ENCODE peak calls at places on chromosomes 5 and 9, in eight cellular contexts. A, E, K, S, M, C, F and I are unnamed samples.

GRCh38 chr5:37133939-37134338 is 115.2 kb downstream of the CPLANE1 start:
- DNase-seq in A (no peak), E (no peak), K (no peak), S (no peak), M (no peak), C (no peak), F (peak), I (no peak)

GRCh38 chr5:118548761-118549160 is 439.6 kb downstream of the DTWD2 start:
- DNase-seq in A (no peak), E (no peak), K (no peak), S (no peak), M (no peak), C (no peak), F (peak), I (no peak)

GRCh38 chr5:57412010-57412409 is 70.6 kb downstream of the ACTBL2 start:
- DNase-seq in A (peak), E (no peak), K (no peak), S (no peak), M (no peak), C (no peak), F (peak), I (no peak)

GRCh38 chr5:159522841-159523240 is 192.6 kb upstream of the IL12B start:
- DNase-seq in A (no peak), E (no peak), K (no peak), S (no peak), M (no peak), C (no peak), F (no peak), I (no peak)

GRCh38 chr9:83307051-83307724 is 231.0 kb downstream of the FRMD3 start:
- DNase-seq in A (no peak), E (no peak), K (no peak), S (no peak), M (no peak), C (no peak), F (peak), I (no peak)

GRCh38 chr9:99030082-99030481 is 74.8 kb upstream of the TGFBR1 start:
- DNase-seq in A (no peak), E (no peak), K (no peak), S (no peak), M (no peak), C (no peak), F (peak), I (no peak)

GRCh38 chr5:169126376-169127043 is 174.4 kb downstream of the SLIT3 start:
- DNase-seq in A (no peak), E (no peak), K (no peak), S (no peak), M (no peak), C (no peak), F (no peak), I (no peak)

GRCh38 chr5:652773-653350 is 40.3 kb downstream of the TPPP start:
- DNase-seq in A (no peak), E (no peak), K (no peak), S (no peak), M (no peak), C (no peak), F (no peak), I (no peak)

GRCh38 chr5:138488481-138488945 is 23.2 kb downstream of the EGR1 start:
- DNase-seq in A (no peak), E (no peak), K (no peak), S (no peak), M (no peak), C (peak), F (peak), I (no peak)

GRCh38 chr9:94783121-94783664 is 56.7 kb downstream of the AOPEP start:
- DNase-seq in A (no peak), E (peak), K (peak), S (peak), M (peak), C (peak), F (peak), I (peak)

GRCh38 chr5:74669824-74670223 is 15.2 kb upstream of the HEXB start:
- DNase-seq in A (no peak), E (peak), K (no peak), S (no peak), M (no peak), C (no peak), F (no peak), I (no peak)

GRCh38 chr5:157820593-157821252 is 38.2 kb downstream of the CLINT1 start:
- DNase-seq in A (no peak), E (peak), K (no peak), S (peak), M (peak), C (no peak), F (peak), I (no peak)

GRCh38 chr5:38433160-38433861 is 123.1 kb downstream of the LIFR start:
- DNase-seq in A (no peak), E (peak), K (no peak), S (no peak), M (no peak), C (no peak), F (peak), I (peak)

GRCh38 chr5:149724130-149724850 is 5.8 kb upstream of the PPARGC1B start:
- DNase-seq in A (no peak), E (no peak), K (no peak), S (no peak), M (no peak), C (no peak), F (peak), I (no peak)

GRCh38 chr5:13783731-13784130 is 160.8 kb downstream of the DNAH5 start:
- DNase-seq in A (no peak), E (no peak), K (no peak), S (no peak), M (peak), C (no peak), F (no peak), I (no peak)

GRCh38 chr5:77129386-77129785 is 42.3 kb upstream of the ZBED3 start:
- DNase-seq in A (no peak), E (peak), K (no peak), S (peak), M (peak), C (no peak), F (peak), I (no peak)

GRCh38 chr5:153630546-153630945 is 140.1 kb downstream of the GRIA1 start:
- DNase-seq in A (no peak), E (no peak), K (no peak), S (no peak), M (no peak), C (no peak), F (no peak), I (no peak)

GRCh38 chr5:76270214-76270613 is 132.9 kb upstream of the IQGAP2 start:
- DNase-seq in A (no peak), E (no peak), K (no peak), S (no peak), M (no peak), C (no peak), F (peak), I (no peak)

GRCh38 chr9:124297915-124298645 is 40.3 kb downstream of the NEK6 start:
- DNase-seq in A (no peak), E (no peak), K (no peak), S (no peak), M (no peak), C (no peak), F (no peak), I (no peak)

GRCh38 chr9:33659915-33660314 is 135.4 kb upstream of the PRSS3 start:
- DNase-seq in A (no peak), E (no peak), K (no peak), S (no peak), M (no peak), C (no peak), F (no peak), I (no peak)

GRCh38 chr5:40960027-40960426 is 50.7 kb downstream of the C7 start:
- DNase-seq in A (no peak), E (no peak), K (no peak), S (no peak), M (no peak), C (no peak), F (no peak), I (no peak)

GRCh38 chr5:37915078-37915736 is 75.4 kb upstream of the GDNF start:
- DNase-seq in A (no peak), E (no peak), K (no peak), S (no peak), M (no peak), C (no peak), F (peak), I (no peak)

GRCh38 chr5:164377746-164378145 is 872.3 kb downstream of the MAT2B start:
- DNase-seq in A (no peak), E (no peak), K (no peak), S (no peak), M (no peak), C (no peak), F (peak), I (no peak)

GRCh38 chr5:149799119-149799623 is 69.1 kb downstream of the PPARGC1B start:
- DNase-seq in A (no peak), E (no peak), K (no peak), S (no peak), M (no peak), C (peak), F (peak), I (no peak)

GRCh38 chr9:131096490-131097258 is at the start of gene AIF1L:
- DNase-seq in A (no peak), E (peak), K (no peak), S (no peak), M (peak), C (peak), F (no peak), I (no peak)

GRCh38 chr9:136588663-136589464 is 43.0 kb upstream of the NOTCH1 start:
- DNase-seq in A (no peak), E (no peak), K (no peak), S (no peak), M (no peak), C (no peak), F (peak), I (no peak)

GRCh38 chr9:90915693-90916092 is 114.1 kb downstream of the SYK start:
- DNase-seq in A (no peak), E (peak), K (no peak), S (no peak), M (peak), C (peak), F (peak), I (no peak)

GRCh38 chr5:18195910-18196309 is 561.6 kb downstream of the TAF11L14 start:
- DNase-seq in A (no peak), E (no peak), K (no peak), S (no peak), M (no peak), C (no peak), F (no peak), I (no peak)

GRCh38 chr5:158456756-158457155 is 597.8 kb upstream of the CLINT1 start:
- DNase-seq in A (peak), E (no peak), K (no peak), S (no peak), M (no peak), C (no peak), F (peak), I (no peak)

GRCh38 chr5:96338624-96339023 is 94.4 kb downstream of the PCSK1 start:
- DNase-seq in A (peak), E (no peak), K (peak), S (no peak), M (no peak), C (peak), F (peak), I (no peak)

GRCh38 chr5:9546973-9547947 is 1.4 kb upstream of the SEMA5A start:
- DNase-seq in A (no peak), E (peak), K (no peak), S (no peak), M (peak), C (no peak), F (peak), I (peak)

GRCh38 chr5:135535420-135535819 is 344 bp downstream of the NEUROG1 start:
- DNase-seq in A (no peak), E (peak), K (no peak), S (no peak), M (peak), C (no peak), F (peak), I (no peak)

GRCh38 chr9:80242022-80242421 is 670.3 kb downstream of the TLE4 start:
- DNase-seq in A (no peak), E (no peak), K (no peak), S (no peak), M (no peak), C (no peak), F (no peak), I (no peak)

GRCh38 chr5:136631176-136631575 is 265.8 kb upstream of the TRPC7 start:
- DNase-seq in A (no peak), E (no peak), K (no peak), S (no peak), M (no peak), C (no peak), F (peak), I (no peak)

DNA sequence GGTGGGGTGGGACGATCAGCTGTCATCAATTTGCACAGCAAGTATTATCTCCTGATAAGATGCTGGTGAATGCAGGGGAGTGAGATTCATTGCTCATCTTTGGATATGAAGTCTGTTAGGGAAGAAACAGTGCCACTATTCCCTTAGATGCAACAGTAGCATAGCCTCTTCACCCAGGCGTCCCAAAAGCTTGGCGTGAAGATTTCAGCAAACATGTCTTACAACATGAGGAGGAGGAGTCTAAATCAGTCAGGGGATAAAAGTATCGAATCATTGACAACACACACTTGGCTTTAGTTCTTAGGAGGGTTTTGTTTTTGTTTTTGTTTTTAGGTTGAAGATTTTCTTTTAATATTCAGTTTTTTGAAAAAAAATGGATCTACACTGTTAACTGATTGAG is 26.5 kb downstream of the SNX18 start:
- DNase-seq in A (no peak), E (no peak), K (no peak), S (no peak), M (no peak), C (no peak), F (no peak), I (no peak)
- TF ChIP-seq CTCF in A (no peak), E (no peak), K (no peak), S (no peak), M (no peak), C (no peak), F (no peak), I (no peak)

GRCh38 chr9:6479959-6480358 is 67.0 kb downstream of the UHRF2 start:
- DNase-seq in A (no peak), E (no peak), K (no peak), S (no peak), M (no peak), C (no peak), F (no peak), I (no peak)
- TF ChIP-seq CTCF in A (no peak), E (no peak), K (no peak), S (no peak), M (no peak), C (no peak), F (no peak), I (no peak)

DNA sequence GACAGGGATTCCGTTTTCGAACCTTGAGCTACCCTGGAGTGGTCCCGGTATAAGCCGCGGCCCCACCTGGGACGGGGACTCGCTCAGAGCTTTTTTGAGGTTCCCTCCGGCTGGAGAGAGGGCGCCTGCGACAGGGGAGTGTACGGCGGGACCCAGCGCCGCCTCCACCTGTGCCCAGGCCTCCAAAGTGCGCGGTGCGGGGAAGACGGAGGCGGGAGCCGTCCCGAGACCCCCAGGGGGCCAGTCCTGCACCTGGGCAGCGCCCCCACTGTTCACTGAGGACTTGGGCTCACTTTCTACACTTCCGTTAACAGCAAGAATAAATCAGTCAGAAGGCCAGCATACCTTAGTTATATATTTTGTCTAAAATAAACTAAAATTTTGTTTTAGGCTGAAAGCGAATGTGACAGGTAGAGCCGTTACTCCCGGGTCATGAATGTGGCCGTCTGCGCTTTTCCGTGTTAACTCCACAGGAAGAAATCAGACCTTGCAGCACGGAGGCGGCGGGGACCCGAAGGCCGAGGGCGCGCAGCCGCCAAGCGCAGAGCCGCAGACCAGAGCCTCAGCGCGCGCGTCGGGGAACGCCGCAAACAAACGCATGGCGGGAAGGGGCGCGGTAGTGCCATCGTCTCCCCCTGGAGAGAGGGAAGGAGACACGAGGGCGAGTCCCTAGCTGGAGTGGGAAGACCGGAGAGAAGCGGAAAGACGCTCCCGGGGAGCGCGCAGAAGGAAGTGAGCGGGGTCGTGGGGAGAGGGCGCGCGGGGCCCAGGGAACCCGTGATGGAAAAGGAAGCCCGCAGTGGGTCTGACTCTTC is 14.1 kb downstream of the TRIM7 start:
- DNase-seq in A (no peak), E (peak), K (no peak), S (peak), M (peak), C (peak), F (peak), I (no peak)
- TF ChIP-seq CTCF in A (no peak), E (peak), K (no peak), S (peak), M (peak), C (no peak), F (peak), I (peak)

GRCh38 chr9:120336753-120337090 is 243.2 kb downstream of the CDK5RAP2 start:
- DNase-seq in A (no peak), E (no peak), K (no peak), S (no peak), M (no peak), C (no peak), F (no peak), I (no peak)
- TF ChIP-seq CTCF in A (no peak), E (no peak), K (no peak), S (no peak), M (no peak), C (no peak), F (no peak), I (no peak)